ENCODE peak calls at places on chromosome 11, in seven cellular contexts. One of them, this sample, is unnamed.

GRCh38 chr11:84289381-84289906 is 1003.3 kb upstream of the CCDC90B start:
- DNase-seq in lower lobe of right lung: no peak
- DNase-seq in bronchial epithelial cell: peak
- DNase-seq in colonic mucosa: no peak
- DNase-seq in fibroblast of mammary gland: peak
- DNase-seq in cardiac fibroblast: peak
- DNase-seq in HL-60: no peak
- DNase-seq in this sample: peak

GRCh38 chr11:34266090-34266912 is 91.5 kb downstream of the ABTB2 start:
- DNase-seq in lower lobe of right lung: no peak
- DNase-seq in bronchial epithelial cell: no peak
- DNase-seq in colonic mucosa: no peak
- DNase-seq in fibroblast of mammary gland: peak
- DNase-seq in cardiac fibroblast: peak
- DNase-seq in HL-60: no peak
- DNase-seq in this sample: peak

GRCh38 chr11:118522571-118523072 is 4.7 kb upstream of the TTC36 start:
- DNase-seq in lower lobe of right lung: no peak
- DNase-seq in bronchial epithelial cell: peak
- DNase-seq in colonic mucosa: no peak
- DNase-seq in fibroblast of mammary gland: peak
- DNase-seq in cardiac fibroblast: peak
- DNase-seq in HL-60: peak
- DNase-seq in this sample: no peak

GRCh38 chr11:128900468-128900867 is 9.3 kb downstream of the KCNJ5 start:
- DNase-seq in lower lobe of right lung: peak
- DNase-seq in bronchial epithelial cell: no peak
- DNase-seq in colonic mucosa: no peak
- DNase-seq in fibroblast of mammary gland: no peak
- DNase-seq in cardiac fibroblast: no peak
- DNase-seq in HL-60: no peak
- DNase-seq in this sample: no peak

GRCh38 chr11:84855846-84856245 is 771.3 kb downstream of the DLG2 start:
- DNase-seq in lower lobe of right lung: no peak
- DNase-seq in bronchial epithelial cell: peak
- DNase-seq in colonic mucosa: no peak
- DNase-seq in fibroblast of mammary gland: peak
- DNase-seq in cardiac fibroblast: peak
- DNase-seq in HL-60: no peak
- DNase-seq in this sample: peak

GRCh38 chr11:102849319-102849718 is 5.9 kb upstream of the MMP3 start:
- DNase-seq in lower lobe of right lung: no peak
- DNase-seq in bronchial epithelial cell: peak
- DNase-seq in colonic mucosa: no peak
- DNase-seq in fibroblast of mammary gland: peak
- DNase-seq in cardiac fibroblast: peak
- DNase-seq in HL-60: no peak
- DNase-seq in this sample: peak

GRCh38 chr11:1881442-1882264 is 10.0 kb downstream of the PRR33 start:
- DNase-seq in lower lobe of right lung: no peak
- DNase-seq in bronchial epithelial cell: no peak
- DNase-seq in colonic mucosa: peak
- DNase-seq in fibroblast of mammary gland: peak
- DNase-seq in cardiac fibroblast: no peak
- DNase-seq in HL-60: no peak
- DNase-seq in this sample: no peak

GRCh38 chr11:86014221-86014620 is 54.7 kb downstream of the PICALM start:
- DNase-seq in lower lobe of right lung: no peak
- DNase-seq in bronchial epithelial cell: no peak
- DNase-seq in colonic mucosa: no peak
- DNase-seq in fibroblast of mammary gland: no peak
- DNase-seq in cardiac fibroblast: no peak
- DNase-seq in HL-60: no peak
- DNase-seq in this sample: no peak

GRCh38 chr11:94553938-94554337 is 10.2 kb downstream of the FUT4 start:
- DNase-seq in lower lobe of right lung: no peak
- DNase-seq in bronchial epithelial cell: peak
- DNase-seq in colonic mucosa: no peak
- DNase-seq in fibroblast of mammary gland: peak
- DNase-seq in cardiac fibroblast: peak
- DNase-seq in HL-60: no peak
- DNase-seq in this sample: no peak

GRCh38 chr11:93902921-93903320 is 52.5 kb upstream of the VSTM5 start:
- DNase-seq in lower lobe of right lung: no peak
- DNase-seq in bronchial epithelial cell: peak
- DNase-seq in colonic mucosa: no peak
- DNase-seq in fibroblast of mammary gland: no peak
- DNase-seq in cardiac fibroblast: no peak
- DNase-seq in HL-60: no peak
- DNase-seq in this sample: no peak

GRCh38 chr11:65357856-65358356 is 3.4 kb downstream of the TIGD3 start:
- DNase-seq in lower lobe of right lung: no peak
- DNase-seq in bronchial epithelial cell: no peak
- DNase-seq in colonic mucosa: no peak
- DNase-seq in fibroblast of mammary gland: no peak
- DNase-seq in cardiac fibroblast: peak
- DNase-seq in HL-60: no peak
- DNase-seq in this sample: no peak

GRCh38 chr11:27401280-27401679 is 38.3 kb upstream of the CCDC34 start:
- DNase-seq in lower lobe of right lung: no peak
- DNase-seq in bronchial epithelial cell: peak
- DNase-seq in colonic mucosa: no peak
- DNase-seq in fibroblast of mammary gland: no peak
- DNase-seq in cardiac fibroblast: no peak
- DNase-seq in HL-60: no peak
- DNase-seq in this sample: peak

GRCh38 chr11:122731500-122731913 is 76.0 kb downstream of the UBASH3B start:
- DNase-seq in lower lobe of right lung: no peak
- DNase-seq in bronchial epithelial cell: no peak
- DNase-seq in colonic mucosa: no peak
- DNase-seq in fibroblast of mammary gland: peak
- DNase-seq in cardiac fibroblast: peak
- DNase-seq in HL-60: no peak
- DNase-seq in this sample: peak

GRCh38 chr11:40280161-40281054 is 1179.0 kb downstream of the LRRC4C start:
- DNase-seq in lower lobe of right lung: no peak
- DNase-seq in bronchial epithelial cell: no peak
- DNase-seq in colonic mucosa: no peak
- DNase-seq in fibroblast of mammary gland: no peak
- DNase-seq in cardiac fibroblast: no peak
- DNase-seq in HL-60: no peak
- DNase-seq in this sample: no peak

GRCh38 chr11:40713083-40713482 is 746.4 kb downstream of the LRRC4C start:
- DNase-seq in lower lobe of right lung: no peak
- DNase-seq in bronchial epithelial cell: no peak
- DNase-seq in colonic mucosa: no peak
- DNase-seq in fibroblast of mammary gland: no peak
- DNase-seq in cardiac fibroblast: no peak
- DNase-seq in HL-60: no peak
- DNase-seq in this sample: no peak

GRCh38 chr11:76170473-76170872 is 35.8 kb downstream of the WNT11 start:
- DNase-seq in lower lobe of right lung: no peak
- DNase-seq in bronchial epithelial cell: no peak
- DNase-seq in colonic mucosa: no peak
- DNase-seq in fibroblast of mammary gland: no peak
- DNase-seq in cardiac fibroblast: no peak
- DNase-seq in HL-60: no peak
- DNase-seq in this sample: no peak

GRCh38 chr11:106281455-106282173 is 204.2 kb downstream of the AASDHPPT start:
- DNase-seq in lower lobe of right lung: no peak
- DNase-seq in bronchial epithelial cell: peak
- DNase-seq in colonic mucosa: no peak
- DNase-seq in fibroblast of mammary gland: peak
- DNase-seq in cardiac fibroblast: peak
- DNase-seq in HL-60: no peak
- DNase-seq in this sample: peak

GRCh38 chr11:35523351-35523768 is 2.1 kb downstream of the PAMR1 start:
- DNase-seq in lower lobe of right lung: no peak
- DNase-seq in bronchial epithelial cell: no peak
- DNase-seq in colonic mucosa: no peak
- DNase-seq in fibroblast of mammary gland: peak
- DNase-seq in cardiac fibroblast: peak
- DNase-seq in HL-60: no peak
- DNase-seq in this sample: peak

GRCh38 chr11:15945726-15946125 is 410.6 kb downstream of the SOX6 start:
- DNase-seq in lower lobe of right lung: no peak
- DNase-seq in bronchial epithelial cell: no peak
- DNase-seq in colonic mucosa: no peak
- DNase-seq in fibroblast of mammary gland: no peak
- DNase-seq in cardiac fibroblast: no peak
- DNase-seq in HL-60: no peak
- DNase-seq in this sample: no peak

GRCh38 chr11:30635401-30635989 is 49.3 kb upstream of the MPPED2 start:
- DNase-seq in lower lobe of right lung: no peak
- DNase-seq in bronchial epithelial cell: no peak
- DNase-seq in colonic mucosa: no peak
- DNase-seq in fibroblast of mammary gland: no peak
- DNase-seq in cardiac fibroblast: no peak
- DNase-seq in HL-60: no peak
- DNase-seq in this sample: no peak

GRCh38 chr11:70925238-70925637 is 327.1 kb downstream of the SHANK2 start:
- DNase-seq in lower lobe of right lung: no peak
- DNase-seq in bronchial epithelial cell: no peak
- DNase-seq in colonic mucosa: no peak
- DNase-seq in fibroblast of mammary gland: no peak
- DNase-seq in cardiac fibroblast: no peak
- DNase-seq in HL-60: no peak
- DNase-seq in this sample: no peak

DNA sequence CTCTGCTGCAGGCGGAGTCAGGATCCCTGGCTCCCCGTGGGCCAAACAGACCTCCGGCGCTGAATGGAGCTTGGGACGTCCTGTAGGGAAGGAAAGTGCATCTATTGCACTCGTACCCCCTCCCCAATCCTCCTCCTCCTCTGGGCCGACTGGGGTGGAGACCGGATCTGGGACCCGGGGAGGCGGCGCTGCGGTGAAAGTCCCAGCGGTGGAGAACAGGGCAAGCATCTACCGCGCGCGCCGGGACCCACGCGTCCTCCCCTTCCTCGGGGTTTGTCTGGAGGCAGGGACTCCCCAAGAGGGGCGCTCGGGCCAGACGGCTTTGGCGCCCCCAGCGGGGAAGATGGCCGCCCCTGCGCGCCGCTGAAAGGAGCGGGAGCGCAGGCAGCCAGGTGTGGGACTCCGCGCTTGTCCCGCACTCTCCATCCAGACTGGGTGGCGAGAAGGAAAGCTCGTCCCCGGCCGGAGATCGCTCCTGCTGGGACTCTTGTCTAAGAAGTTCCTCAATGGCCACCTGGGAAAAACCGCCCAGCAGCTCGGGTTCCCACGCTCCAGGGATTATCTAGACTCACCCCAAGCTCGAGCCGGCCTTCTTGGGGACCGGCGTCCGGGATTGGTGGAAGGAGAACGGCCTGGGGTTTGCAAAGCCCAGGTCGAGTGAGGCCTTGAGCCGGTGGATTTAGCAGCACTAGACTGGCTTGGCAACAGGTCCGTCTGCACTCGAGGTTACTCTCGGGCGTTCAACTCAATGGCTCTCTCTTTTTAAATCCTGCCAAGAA is 718 bp downstream of the FADS2 start:
- DNase-seq in lower lobe of right lung: peak
- DNase-seq in bronchial epithelial cell: peak
- DNase-seq in colonic mucosa: peak
- DNase-seq in fibroblast of mammary gland: peak
- DNase-seq in cardiac fibroblast: peak
- DNase-seq in HL-60: no peak
- DNase-seq in this sample: no peak
- TF ChIP-seq CTCF in lower lobe of right lung: peak
- TF ChIP-seq CTCF in bronchial epithelial cell: peak
- TF ChIP-seq CTCF in colonic mucosa: no peak
- TF ChIP-seq CTCF in fibroblast of mammary gland: peak
- TF ChIP-seq CTCF in cardiac fibroblast: peak
- TF ChIP-seq CTCF in HL-60: no peak
- TF ChIP-seq CTCF in this sample: peak

DNA sequence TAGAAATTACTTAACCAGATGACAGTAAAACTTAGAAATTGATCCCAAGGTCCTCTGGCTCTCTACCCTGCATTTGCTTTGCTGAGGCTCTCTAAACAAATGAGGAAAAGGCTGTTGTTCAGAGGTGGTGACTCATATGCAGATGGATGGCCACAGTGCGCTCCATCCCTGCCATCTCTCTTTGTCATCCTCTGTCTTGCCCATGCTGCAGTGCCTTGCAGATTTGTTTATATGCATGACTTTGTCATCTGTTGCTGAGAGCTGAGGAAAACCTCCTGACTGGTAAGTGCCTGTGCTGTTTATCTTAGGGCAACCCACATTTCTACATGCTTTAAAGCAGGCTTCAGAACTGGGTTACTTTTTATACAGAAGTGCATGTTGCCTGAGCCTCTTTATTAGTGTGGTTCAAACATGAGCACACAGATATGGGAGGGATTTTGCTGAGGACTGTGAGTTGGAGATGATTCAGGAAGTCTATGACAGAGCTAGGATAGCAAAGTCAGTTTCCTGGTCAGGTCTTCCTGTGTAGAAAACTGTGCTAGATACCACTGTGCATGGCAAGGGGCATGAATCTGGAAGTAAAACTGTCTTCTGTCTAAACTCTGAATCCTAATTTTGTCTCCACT is 57.4 kb downstream of the JAM3 start:
- DNase-seq in lower lobe of right lung: no peak
- DNase-seq in bronchial epithelial cell: peak
- DNase-seq in colonic mucosa: no peak
- DNase-seq in fibroblast of mammary gland: peak
- DNase-seq in cardiac fibroblast: peak
- DNase-seq in HL-60: no peak
- DNase-seq in this sample: peak
- H3K4me3 ChIP-seq in lower lobe of right lung: no peak
- H3K4me3 ChIP-seq in bronchial epithelial cell: no peak
- H3K4me3 ChIP-seq in colonic mucosa: no peak
- H3K4me3 ChIP-seq in fibroblast of mammary gland: no peak
- H3K4me3 ChIP-seq in cardiac fibroblast: no peak
- H3K4me3 ChIP-seq in HL-60: no peak
- H3K4me3 ChIP-seq in this sample: no peak

GRCh38 chr11:132888226-132888625 is 644.1 kb downstream of the OPCML start:
- DNase-seq in lower lobe of right lung: no peak
- DNase-seq in bronchial epithelial cell: no peak
- DNase-seq in colonic mucosa: no peak
- DNase-seq in fibroblast of mammary gland: no peak
- DNase-seq in cardiac fibroblast: peak
- DNase-seq in HL-60: no peak
- DNase-seq in this sample: peak

GRCh38 chr11:132878111-132878510 is 654.2 kb downstream of the OPCML start:
- DNase-seq in lower lobe of right lung: no peak
- DNase-seq in bronchial epithelial cell: no peak
- DNase-seq in colonic mucosa: no peak
- DNase-seq in fibroblast of mammary gland: no peak
- DNase-seq in cardiac fibroblast: no peak
- DNase-seq in HL-60: no peak
- DNase-seq in this sample: no peak

GRCh38 chr11:132886335-132886734 is 646.0 kb downstream of the OPCML start:
- DNase-seq in lower lobe of right lung: no peak
- DNase-seq in bronchial epithelial cell: peak
- DNase-seq in colonic mucosa: no peak
- DNase-seq in fibroblast of mammary gland: no peak
- DNase-seq in cardiac fibroblast: peak
- DNase-seq in HL-60: no peak
- DNase-seq in this sample: no peak

GRCh38 chr11:132883241-132883640 is 649.1 kb downstream of the OPCML start:
- DNase-seq in lower lobe of right lung: no peak
- DNase-seq in bronchial epithelial cell: no peak
- DNase-seq in colonic mucosa: no peak
- DNase-seq in fibroblast of mammary gland: no peak
- DNase-seq in cardiac fibroblast: no peak
- DNase-seq in HL-60: no peak
- DNase-seq in this sample: no peak
- TF ChIP-seq CTCF in lower lobe of right lung: no peak
- TF ChIP-seq CTCF in bronchial epithelial cell: no peak
- TF ChIP-seq CTCF in colonic mucosa: no peak
- TF ChIP-seq CTCF in fibroblast of mammary gland: no peak
- TF ChIP-seq CTCF in cardiac fibroblast: no peak
- TF ChIP-seq CTCF in HL-60: no peak
- TF ChIP-seq CTCF in this sample: no peak

GRCh38 chr11:19977941-19978340 is 182.3 kb downstream of the DBX1 start:
- DNase-seq in lower lobe of right lung: no peak
- DNase-seq in bronchial epithelial cell: no peak
- DNase-seq in colonic mucosa: no peak
- DNase-seq in fibroblast of mammary gland: no peak
- DNase-seq in cardiac fibroblast: no peak
- DNase-seq in HL-60: no peak
- DNase-seq in this sample: no peak
- H3K4me3 ChIP-seq in lower lobe of right lung: no peak
- H3K4me3 ChIP-seq in bronchial epithelial cell: no peak
- H3K4me3 ChIP-seq in colonic mucosa: no peak
- H3K4me3 ChIP-seq in fibroblast of mammary gland: no peak
- H3K4me3 ChIP-seq in cardiac fibroblast: no peak
- H3K4me3 ChIP-seq in HL-60: no peak
- H3K4me3 ChIP-seq in this sample: no peak

This sample was measured in BJ.